ENCODE peak calls at places on chromosomes 6 and 20, in ten cellular contexts. One of them, this sample, is unnamed.

GRCh38 chr6:39980839-39981580 is 46.7 kb upstream of the MOCS1 start:
- DNase-seq in D341Med: peak; percentile 63
- DNase-seq in anterior cingulate cortex: peak; percentile 18
- DNase-seq in effector memory CD4-positive, alpha-beta T cell: no peak
- DNase-seq in coronary artery: peak; percentile 49
- DNase-seq in T-helper 2 cell: no peak
- DNase-seq in stimulated activated naive CD8-positive, alpha-beta T cell treated with anti-CD3 and anti-CD28 coated beads, Interleukin-15, Interleukin-2, amounts not matched to agents 100 U/mL and 50 U/mL, for 24 hours: peak; percentile 3
- DNase-seq in EL: peak; percentile 42
- DNase-seq in Daoy: peak; percentile 22
- DNase-seq in fibroblast of lung: peak; percentile 58
- DNase-seq in this sample: no peak

GRCh38 chr20:44552039-44552438 is 30.2 kb upstream of the SERINC3 start:
- DNase-seq in D341Med: no peak
- DNase-seq in anterior cingulate cortex: no peak
- DNase-seq in effector memory CD4-positive, alpha-beta T cell: no peak
- DNase-seq in coronary artery: no peak
- DNase-seq in T-helper 2 cell: no peak
- DNase-seq in stimulated activated naive CD8-positive, alpha-beta T cell treated with anti-CD3 and anti-CD28 coated beads, Interleukin-15, Interleukin-2, amounts not matched to agents 100 U/mL and 50 U/mL, for 24 hours: no peak
- DNase-seq in EL: no peak
- DNase-seq in Daoy: no peak
- DNase-seq in fibroblast of lung: no peak
- DNase-seq in this sample: no peak

GRCh38 chr20:5080384-5080877 is 39.3 kb downstream of the PCNA start:
- DNase-seq in D341Med: no peak
- DNase-seq in anterior cingulate cortex: no peak
- DNase-seq in effector memory CD4-positive, alpha-beta T cell: no peak
- DNase-seq in coronary artery: no peak
- DNase-seq in T-helper 2 cell: no peak
- DNase-seq in stimulated activated naive CD8-positive, alpha-beta T cell treated with anti-CD3 and anti-CD28 coated beads, Interleukin-15, Interleukin-2, amounts not matched to agents 100 U/mL and 50 U/mL, for 24 hours: no peak
- DNase-seq in EL: no peak
- DNase-seq in Daoy: no peak
- DNase-seq in fibroblast of lung: peak; percentile 69
- DNase-seq in this sample: no peak

GRCh38 chr6:11430036-11430435 is 107.5 kb upstream of the TMEM170B start:
- DNase-seq in D341Med: no peak
- DNase-seq in anterior cingulate cortex: no peak
- DNase-seq in effector memory CD4-positive, alpha-beta T cell: no peak
- DNase-seq in coronary artery: no peak
- DNase-seq in T-helper 2 cell: no peak
- DNase-seq in stimulated activated naive CD8-positive, alpha-beta T cell treated with anti-CD3 and anti-CD28 coated beads, Interleukin-15, Interleukin-2, amounts not matched to agents 100 U/mL and 50 U/mL, for 24 hours: no peak
- DNase-seq in EL: peak; percentile 71
- DNase-seq in Daoy: peak; percentile 91
- DNase-seq in fibroblast of lung: no peak
- DNase-seq in this sample: no peak

GRCh38 chr6:25277401-25277800 is 1.8 kb upstream of the CARMIL1 start:
- DNase-seq in D341Med: no peak
- DNase-seq in anterior cingulate cortex: no peak
- DNase-seq in effector memory CD4-positive, alpha-beta T cell: no peak
- DNase-seq in coronary artery: no peak
- DNase-seq in T-helper 2 cell: no peak
- DNase-seq in stimulated activated naive CD8-positive, alpha-beta T cell treated with anti-CD3 and anti-CD28 coated beads, Interleukin-15, Interleukin-2, amounts not matched to agents 100 U/mL and 50 U/mL, for 24 hours: no peak
- DNase-seq in EL: no peak
- DNase-seq in Daoy: no peak
- DNase-seq in fibroblast of lung: no peak
- DNase-seq in this sample: no peak

GRCh38 chr6:5763407-5763806 is 243.3 kb downstream of the NRN1 start:
- DNase-seq in D341Med: no peak
- DNase-seq in anterior cingulate cortex: no peak
- DNase-seq in effector memory CD4-positive, alpha-beta T cell: no peak
- DNase-seq in coronary artery: no peak
- DNase-seq in T-helper 2 cell: no peak
- DNase-seq in stimulated activated naive CD8-positive, alpha-beta T cell treated with anti-CD3 and anti-CD28 coated beads, Interleukin-15, Interleukin-2, amounts not matched to agents 100 U/mL and 50 U/mL, for 24 hours: no peak
- DNase-seq in EL: peak; percentile 61
- DNase-seq in Daoy: peak; percentile 31
- DNase-seq in fibroblast of lung: no peak
- DNase-seq in this sample: no peak

GRCh38 chr6:56729719-56730118 is 87.0 kb upstream of the DST start:
- DNase-seq in D341Med: no peak
- DNase-seq in anterior cingulate cortex: no peak
- DNase-seq in effector memory CD4-positive, alpha-beta T cell: no peak
- DNase-seq in coronary artery: no peak
- DNase-seq in T-helper 2 cell: no peak
- DNase-seq in stimulated activated naive CD8-positive, alpha-beta T cell treated with anti-CD3 and anti-CD28 coated beads, Interleukin-15, Interleukin-2, amounts not matched to agents 100 U/mL and 50 U/mL, for 24 hours: no peak
- DNase-seq in EL: peak; percentile 93
- DNase-seq in Daoy: peak; percentile 78
- DNase-seq in fibroblast of lung: peak; percentile 57
- DNase-seq in this sample: peak; percentile 55

GRCh38 chr6:110282412-110282811 is 75.7 kb downstream of the METTL24 start:
- DNase-seq in D341Med: no peak
- DNase-seq in anterior cingulate cortex: no peak
- DNase-seq in effector memory CD4-positive, alpha-beta T cell: no peak
- DNase-seq in coronary artery: no peak
- DNase-seq in T-helper 2 cell: no peak
- DNase-seq in stimulated activated naive CD8-positive, alpha-beta T cell treated with anti-CD3 and anti-CD28 coated beads, Interleukin-15, Interleukin-2, amounts not matched to agents 100 U/mL and 50 U/mL, for 24 hours: no peak
- DNase-seq in EL: no peak
- DNase-seq in Daoy: no peak
- DNase-seq in fibroblast of lung: no peak
- DNase-seq in this sample: no peak

GRCh38 chr6:48476257-48476656 is 365.3 kb upstream of the PTCHD4 start:
- DNase-seq in D341Med: no peak
- DNase-seq in anterior cingulate cortex: no peak
- DNase-seq in effector memory CD4-positive, alpha-beta T cell: no peak
- DNase-seq in coronary artery: no peak
- DNase-seq in T-helper 2 cell: no peak
- DNase-seq in stimulated activated naive CD8-positive, alpha-beta T cell treated with anti-CD3 and anti-CD28 coated beads, Interleukin-15, Interleukin-2, amounts not matched to agents 100 U/mL and 50 U/mL, for 24 hours: no peak
- DNase-seq in EL: peak; percentile 20
- DNase-seq in Daoy: no peak
- DNase-seq in fibroblast of lung: peak; percentile 52
- DNase-seq in this sample: no peak

GRCh38 chr6:18405477-18406293 is 18.5 kb downstream of the RNF144B start:
- DNase-seq in D341Med: no peak
- DNase-seq in anterior cingulate cortex: no peak
- DNase-seq in effector memory CD4-positive, alpha-beta T cell: no peak
- DNase-seq in coronary artery: no peak
- DNase-seq in T-helper 2 cell: no peak
- DNase-seq in stimulated activated naive CD8-positive, alpha-beta T cell treated with anti-CD3 and anti-CD28 coated beads, Interleukin-15, Interleukin-2, amounts not matched to agents 100 U/mL and 50 U/mL, for 24 hours: no peak
- DNase-seq in EL: peak; percentile 96
- DNase-seq in Daoy: peak; percentile 86
- DNase-seq in fibroblast of lung: peak; percentile 81
- DNase-seq in this sample: peak; percentile 84

GRCh38 chr20:9441948-9442347 is 72.4 kb upstream of the LAMP5 start:
- DNase-seq in D341Med: no peak
- DNase-seq in anterior cingulate cortex: no peak
- DNase-seq in effector memory CD4-positive, alpha-beta T cell: no peak
- DNase-seq in coronary artery: no peak
- DNase-seq in T-helper 2 cell: no peak
- DNase-seq in stimulated activated naive CD8-positive, alpha-beta T cell treated with anti-CD3 and anti-CD28 coated beads, Interleukin-15, Interleukin-2, amounts not matched to agents 100 U/mL and 50 U/mL, for 24 hours: no peak
- DNase-seq in EL: no peak
- DNase-seq in Daoy: no peak
- DNase-seq in fibroblast of lung: no peak
- DNase-seq in this sample: no peak

GRCh38 chr20:13396036-13396435 is 175.0 kb downstream of the ISM1 start:
- DNase-seq in D341Med: no peak
- DNase-seq in anterior cingulate cortex: no peak
- DNase-seq in effector memory CD4-positive, alpha-beta T cell: no peak
- DNase-seq in coronary artery: no peak
- DNase-seq in T-helper 2 cell: no peak
- DNase-seq in stimulated activated naive CD8-positive, alpha-beta T cell treated with anti-CD3 and anti-CD28 coated beads, Interleukin-15, Interleukin-2, amounts not matched to agents 100 U/mL and 50 U/mL, for 24 hours: no peak
- DNase-seq in EL: peak; percentile 7
- DNase-seq in Daoy: no peak
- DNase-seq in fibroblast of lung: no peak
- DNase-seq in this sample: no peak

GRCh38 chr6:29685718-29686326 is 4.9 kb upstream of the ZFP57 start:
- DNase-seq in D341Med: no peak
- DNase-seq in anterior cingulate cortex: no peak
- DNase-seq in effector memory CD4-positive, alpha-beta T cell: no peak
- DNase-seq in coronary artery: no peak
- DNase-seq in T-helper 2 cell: no peak
- DNase-seq in stimulated activated naive CD8-positive, alpha-beta T cell treated with anti-CD3 and anti-CD28 coated beads, Interleukin-15, Interleukin-2, amounts not matched to agents 100 U/mL and 50 U/mL, for 24 hours: no peak
- DNase-seq in EL: no peak
- DNase-seq in Daoy: peak; percentile 28
- DNase-seq in fibroblast of lung: no peak
- DNase-seq in this sample: no peak

GRCh38 chr20:5160882-5161281 is 34.1 kb downstream of the CDS2 start:
- DNase-seq in D341Med: no peak
- DNase-seq in anterior cingulate cortex: no peak
- DNase-seq in effector memory CD4-positive, alpha-beta T cell: no peak
- DNase-seq in coronary artery: no peak
- DNase-seq in T-helper 2 cell: no peak
- DNase-seq in stimulated activated naive CD8-positive, alpha-beta T cell treated with anti-CD3 and anti-CD28 coated beads, Interleukin-15, Interleukin-2, amounts not matched to agents 100 U/mL and 50 U/mL, for 24 hours: no peak
- DNase-seq in EL: no peak
- DNase-seq in Daoy: no peak
- DNase-seq in fibroblast of lung: peak; percentile 45
- DNase-seq in this sample: no peak

GRCh38 chr6:122869437-122870024 is 80.5 kb downstream of the SMPDL3A start:
- DNase-seq in D341Med: peak; percentile 70
- DNase-seq in anterior cingulate cortex: no peak
- DNase-seq in effector memory CD4-positive, alpha-beta T cell: no peak
- DNase-seq in coronary artery: no peak
- DNase-seq in T-helper 2 cell: no peak
- DNase-seq in stimulated activated naive CD8-positive, alpha-beta T cell treated with anti-CD3 and anti-CD28 coated beads, Interleukin-15, Interleukin-2, amounts not matched to agents 100 U/mL and 50 U/mL, for 24 hours: no peak
- DNase-seq in EL: peak; percentile 32
- DNase-seq in Daoy: peak; percentile 2
- DNase-seq in fibroblast of lung: peak; percentile 63
- DNase-seq in this sample: no peak

GRCh38 chr20:57388953-57389694 is 2.1 kb upstream of the RBM38 start:
- DNase-seq in D341Med: no peak
- DNase-seq in anterior cingulate cortex: no peak
- DNase-seq in effector memory CD4-positive, alpha-beta T cell: peak; percentile 30
- DNase-seq in coronary artery: peak; percentile 85
- DNase-seq in T-helper 2 cell: peak; percentile 52
- DNase-seq in stimulated activated naive CD8-positive, alpha-beta T cell treated with anti-CD3 and anti-CD28 coated beads, Interleukin-15, Interleukin-2, amounts not matched to agents 100 U/mL and 50 U/mL, for 24 hours: peak; percentile 75
- DNase-seq in EL: peak; percentile 40
- DNase-seq in Daoy: peak; percentile 68
- DNase-seq in fibroblast of lung: peak; percentile 65
- DNase-seq in this sample: no peak

GRCh38 chr20:50277460-50278376 is 87.1 kb downstream of the CEBPB start:
- DNase-seq in D341Med: no peak
- DNase-seq in anterior cingulate cortex: no peak
- DNase-seq in effector memory CD4-positive, alpha-beta T cell: no peak
- DNase-seq in coronary artery: no peak
- DNase-seq in T-helper 2 cell: no peak
- DNase-seq in stimulated activated naive CD8-positive, alpha-beta T cell treated with anti-CD3 and anti-CD28 coated beads, Interleukin-15, Interleukin-2, amounts not matched to agents 100 U/mL and 50 U/mL, for 24 hours: no peak
- DNase-seq in EL: no peak
- DNase-seq in Daoy: no peak
- DNase-seq in fibroblast of lung: no peak
- DNase-seq in this sample: no peak

GRCh38 chr6:90284236-90284744 is 12.4 kb downstream of the BACH2 start:
- DNase-seq in D341Med: no peak
- DNase-seq in anterior cingulate cortex: no peak
- DNase-seq in effector memory CD4-positive, alpha-beta T cell: peak; percentile 4
- DNase-seq in coronary artery: no peak
- DNase-seq in T-helper 2 cell: no peak
- DNase-seq in stimulated activated naive CD8-positive, alpha-beta T cell treated with anti-CD3 and anti-CD28 coated beads, Interleukin-15, Interleukin-2, amounts not matched to agents 100 U/mL and 50 U/mL, for 24 hours: peak; percentile 66
- DNase-seq in EL: peak; percentile 88
- DNase-seq in Daoy: peak; percentile 87
- DNase-seq in fibroblast of lung: peak; percentile 92
- DNase-seq in this sample: no peak

GRCh38 chr6:118017301-118017854 is 110.3 kb downstream of the SLC35F1 start:
- DNase-seq in D341Med: no peak
- DNase-seq in anterior cingulate cortex: no peak
- DNase-seq in effector memory CD4-positive, alpha-beta T cell: no peak
- DNase-seq in coronary artery: no peak
- DNase-seq in T-helper 2 cell: no peak
- DNase-seq in stimulated activated naive CD8-positive, alpha-beta T cell treated with anti-CD3 and anti-CD28 coated beads, Interleukin-15, Interleukin-2, amounts not matched to agents 100 U/mL and 50 U/mL, for 24 hours: no peak
- DNase-seq in EL: no peak
- DNase-seq in Daoy: no peak
- DNase-seq in fibroblast of lung: no peak
- DNase-seq in this sample: no peak

GRCh38 chr6:12749531-12750379 is 33.2 kb downstream of the PHACTR1 start:
- DNase-seq in D341Med: peak; percentile 30
- DNase-seq in anterior cingulate cortex: no peak
- DNase-seq in effector memory CD4-positive, alpha-beta T cell: no peak
- DNase-seq in coronary artery: no peak
- DNase-seq in T-helper 2 cell: no peak
- DNase-seq in stimulated activated naive CD8-positive, alpha-beta T cell treated with anti-CD3 and anti-CD28 coated beads, Interleukin-15, Interleukin-2, amounts not matched to agents 100 U/mL and 50 U/mL, for 24 hours: no peak
- DNase-seq in EL: peak; percentile 56
- DNase-seq in Daoy: peak; percentile 53
- DNase-seq in fibroblast of lung: no peak
- DNase-seq in this sample: no peak

GRCh38 chr6:169851641-169852503 is 100.5 kb downstream of the ERMARD start:
- DNase-seq in D341Med: no peak
- DNase-seq in anterior cingulate cortex: no peak
- DNase-seq in effector memory CD4-positive, alpha-beta T cell: no peak
- DNase-seq in coronary artery: peak; percentile 69
- DNase-seq in T-helper 2 cell: no peak
- DNase-seq in stimulated activated naive CD8-positive, alpha-beta T cell treated with anti-CD3 and anti-CD28 coated beads, Interleukin-15, Interleukin-2, amounts not matched to agents 100 U/mL and 50 U/mL, for 24 hours: no peak
- DNase-seq in EL: no peak
- DNase-seq in Daoy: peak; percentile 83
- DNase-seq in fibroblast of lung: no peak
- DNase-seq in this sample: no peak

GRCh38 chr6:47016236-47016635 is 25.9 kb downstream of the ADGRF1 start:
- DNase-seq in D341Med: no peak
- DNase-seq in anterior cingulate cortex: no peak
- DNase-seq in effector memory CD4-positive, alpha-beta T cell: no peak
- DNase-seq in coronary artery: no peak
- DNase-seq in T-helper 2 cell: no peak
- DNase-seq in stimulated activated naive CD8-positive, alpha-beta T cell treated with anti-CD3 and anti-CD28 coated beads, Interleukin-15, Interleukin-2, amounts not matched to agents 100 U/mL and 50 U/mL, for 24 hours: no peak
- DNase-seq in EL: no peak
- DNase-seq in Daoy: no peak
- DNase-seq in fibroblast of lung: peak; percentile 8
- DNase-seq in this sample: no peak

GRCh38 chr20:31560094-31560899 is 44.8 kb upstream of the ID1 start:
- DNase-seq in D341Med: peak; percentile 69
- DNase-seq in anterior cingulate cortex: no peak
- DNase-seq in effector memory CD4-positive, alpha-beta T cell: peak; percentile 48
- DNase-seq in coronary artery: peak; percentile 86
- DNase-seq in T-helper 2 cell: peak; percentile 66
- DNase-seq in stimulated activated naive CD8-positive, alpha-beta T cell treated with anti-CD3 and anti-CD28 coated beads, Interleukin-15, Interleukin-2, amounts not matched to agents 100 U/mL and 50 U/mL, for 24 hours: peak; percentile 81
- DNase-seq in EL: peak; percentile 78
- DNase-seq in Daoy: peak; percentile 75
- DNase-seq in fibroblast of lung: peak; percentile 89
- DNase-seq in this sample: no peak

GRCh38 chr20:32988008-32988407 is 16.2 kb downstream of the SUN5 start:
- DNase-seq in D341Med: no peak
- DNase-seq in anterior cingulate cortex: no peak
- DNase-seq in effector memory CD4-positive, alpha-beta T cell: no peak
- DNase-seq in coronary artery: no peak
- DNase-seq in T-helper 2 cell: no peak
- DNase-seq in stimulated activated naive CD8-positive, alpha-beta T cell treated with anti-CD3 and anti-CD28 coated beads, Interleukin-15, Interleukin-2, amounts not matched to agents 100 U/mL and 50 U/mL, for 24 hours: no peak
- DNase-seq in EL: no peak
- DNase-seq in Daoy: no peak
- DNase-seq in fibroblast of lung: no peak
- DNase-seq in this sample: no peak